ENCODE peak calls at places on chromosomes 13 and 19, in six cellular contexts. T is adrenal gland, W is cardiac fibroblast, Y is heart right ventricle, I is psoas muscle, Q is choroid plexus epithelial cell. D is an unnamed sample.

GRCh38 chr13:35475960-35476943 is at the start of gene MAB21L1:
- DNase-seq in I (peak), T (no peak), Y (peak), W (peak), Q (peak), D (peak)

GRCh38 chr13:101751488-101751887 is 299.0 kb downstream of the ITGBL1 start:
- DNase-seq in W (peak), I (no peak), Q (peak), T (no peak), Y (no peak), D (peak)

GRCh38 chr13:46475586-46475991 is 77.4 kb upstream of the LRCH1 start:
- DNase-seq in Y (no peak), I (no peak), W (peak), Q (peak), T (no peak), D (peak)

GRCh38 chr13:91017031-91017668 is 330.3 kb upstream of the MIR17HG start:
- DNase-seq in Q (peak), I (peak), W (peak), Y (no peak), T (peak), D (no peak)

GRCh38 chr19:55697698-55698097 is 22.7 kb downstream of the EPN1 start:
- DNase-seq in I (no peak), W (no peak), Y (no peak), Q (no peak), T (no peak), D (no peak)

GRCh38 chr19:289651-290538 is 1.3 kb downstream of the PLPP2 start:
- DNase-seq in I (no peak), Q (peak), T (peak), Y (no peak), W (peak), D (peak)

GRCh38 chr13:29877456-29878096 is 27.2 kb upstream of the UBL3 start:
- DNase-seq in I (no peak), Y (no peak), Q (no peak), W (no peak), T (no peak), D (no peak)

GRCh38 chr19:18856385-18857126 is 24.8 kb downstream of the UPF1 start:
- DNase-seq in Q (peak), I (peak), W (peak), T (no peak), Y (no peak), D (no peak)

GRCh38 chr13:43432948-43433347 is 353.8 kb downstream of the ENOX1 start:
- DNase-seq in T (no peak), I (no peak), Q (no peak), Y (no peak), W (no peak), D (peak)

GRCh38 chr19:51808333-51808986 is 13.5 kb downstream of the FPR3 start:
- DNase-seq in I (no peak), T (no peak), Q (peak), W (peak), Y (no peak), D (peak)

GRCh38 chr19:39199025-39199424 is 2.3 kb downstream of the NCCRP1 start:
- DNase-seq in W (peak), T (peak), Q (peak), I (no peak), Y (no peak), D (peak)

GRCh38 chr19:10919352-10920287 is 8.8 kb downstream of the YIPF2 start:
- DNase-seq in W (no peak), T (no peak), Q (no peak), I (no peak), Y (no peak), D (no peak)

GRCh38 chr19:35585844-35586243 is at the start of gene PMIS2:
- DNase-seq in T (no peak), W (peak), Q (peak), I (no peak), Y (no peak), D (no peak)

GRCh38 chr19:45681391-45682015 is 10.2 kb downstream of the SNRPD2 start:
- DNase-seq in W (peak), Q (peak), Y (peak), T (peak), I (peak), D (peak)

GRCh38 chr19:30672926-30673325 is 300.7 kb downstream of the ZNF536 start:
- DNase-seq in T (no peak), Q (no peak), W (no peak), Y (no peak), I (no peak), D (no peak)

GRCh38 chr13:74678308-74678958 is 544.2 kb upstream of the KLF12 start:
- DNase-seq in I (no peak), T (no peak), Y (no peak), W (peak), Q (no peak), D (peak)

GRCh38 chr19:14840206-14840605 is 5.2 kb upstream of the OR7A5 start:
- DNase-seq in Y (no peak), T (no peak), W (peak), Q (peak), I (no peak), D (peak)

GRCh38 chr13:67036694-67037093 is 193.4 kb downstream of the PCDH9 start:
- DNase-seq in Q (no peak), I (no peak), T (no peak), W (no peak), Y (no peak), D (no peak)

DNA sequence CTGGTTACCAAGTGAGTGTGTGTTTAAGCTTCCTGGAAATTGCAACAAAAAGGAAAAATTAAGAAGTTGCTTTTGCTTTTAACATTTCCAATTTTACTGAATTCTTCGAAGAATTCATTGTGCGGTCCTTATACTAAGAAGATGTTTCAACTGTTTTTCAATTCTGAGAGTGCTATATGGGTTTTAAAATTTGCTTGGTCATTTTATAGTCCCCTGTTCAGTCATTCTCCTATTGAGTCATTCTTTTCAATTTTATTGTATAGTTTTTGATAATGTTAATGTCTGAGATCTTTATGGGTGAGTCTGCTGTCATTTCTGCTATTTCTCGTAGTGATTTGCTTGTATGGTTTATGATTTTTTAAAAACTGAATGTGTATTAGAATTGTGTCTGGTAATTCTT is 26.5 kb downstream of the UBA2 start:
- DNase-seq in W (no peak), Q (no peak), I (no peak), Y (no peak), T (no peak), D (no peak)
- TF ChIP-seq CTCF in W (no peak), Q (no peak), I (no peak), Y (no peak), T (no peak), D (no peak)

GRCh38 chr19:53365134-53365898 is at the start of gene ZNF525:
- DNase-seq in I (peak), Y (peak), Q (peak), W (peak), T (peak), D (peak)
- TF ChIP-seq CTCF in I (no peak), Y (no peak), Q (peak), W (no peak), T (peak), D (no peak)

DNA sequence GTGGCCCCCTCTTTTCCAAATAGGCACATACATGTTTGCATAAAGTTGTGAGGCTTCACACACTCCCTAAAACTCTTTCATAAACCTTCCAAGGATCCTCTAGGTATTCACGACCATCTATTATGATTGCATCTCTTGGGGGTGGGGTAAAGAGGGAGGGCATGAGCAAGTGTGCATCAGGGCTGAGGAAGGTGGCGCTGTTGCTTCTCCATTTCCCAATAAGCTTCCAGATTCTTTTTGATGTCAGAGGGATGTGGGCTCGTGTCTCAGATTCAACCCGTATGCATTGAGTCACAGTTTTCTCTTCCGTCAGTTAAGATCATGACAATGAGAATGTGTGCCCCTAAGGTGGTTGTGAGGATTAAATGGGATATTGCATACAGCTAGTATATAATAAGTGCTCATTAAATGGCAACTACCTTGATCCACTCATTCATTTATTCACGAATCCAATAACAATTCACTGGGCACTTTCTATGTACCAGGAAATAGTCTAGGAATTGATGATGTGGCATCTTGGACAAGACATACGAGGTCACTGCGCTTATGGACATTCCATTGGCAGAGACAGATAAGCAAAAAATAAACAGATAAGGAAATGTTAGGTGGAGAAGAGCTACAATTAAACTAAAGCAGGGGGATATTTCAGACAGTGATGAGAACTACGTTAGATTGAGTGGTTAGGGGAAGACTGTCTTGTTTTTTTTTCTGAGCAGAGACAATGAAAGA is 10.3 kb downstream of the CYP2B6 start:
- DNase-seq in Y (no peak), I (no peak), T (no peak), Q (no peak), W (no peak), D (no peak)
- TF ChIP-seq CTCF in Y (no peak), I (no peak), T (no peak), Q (no peak), W (no peak), D (no peak)

DNA sequence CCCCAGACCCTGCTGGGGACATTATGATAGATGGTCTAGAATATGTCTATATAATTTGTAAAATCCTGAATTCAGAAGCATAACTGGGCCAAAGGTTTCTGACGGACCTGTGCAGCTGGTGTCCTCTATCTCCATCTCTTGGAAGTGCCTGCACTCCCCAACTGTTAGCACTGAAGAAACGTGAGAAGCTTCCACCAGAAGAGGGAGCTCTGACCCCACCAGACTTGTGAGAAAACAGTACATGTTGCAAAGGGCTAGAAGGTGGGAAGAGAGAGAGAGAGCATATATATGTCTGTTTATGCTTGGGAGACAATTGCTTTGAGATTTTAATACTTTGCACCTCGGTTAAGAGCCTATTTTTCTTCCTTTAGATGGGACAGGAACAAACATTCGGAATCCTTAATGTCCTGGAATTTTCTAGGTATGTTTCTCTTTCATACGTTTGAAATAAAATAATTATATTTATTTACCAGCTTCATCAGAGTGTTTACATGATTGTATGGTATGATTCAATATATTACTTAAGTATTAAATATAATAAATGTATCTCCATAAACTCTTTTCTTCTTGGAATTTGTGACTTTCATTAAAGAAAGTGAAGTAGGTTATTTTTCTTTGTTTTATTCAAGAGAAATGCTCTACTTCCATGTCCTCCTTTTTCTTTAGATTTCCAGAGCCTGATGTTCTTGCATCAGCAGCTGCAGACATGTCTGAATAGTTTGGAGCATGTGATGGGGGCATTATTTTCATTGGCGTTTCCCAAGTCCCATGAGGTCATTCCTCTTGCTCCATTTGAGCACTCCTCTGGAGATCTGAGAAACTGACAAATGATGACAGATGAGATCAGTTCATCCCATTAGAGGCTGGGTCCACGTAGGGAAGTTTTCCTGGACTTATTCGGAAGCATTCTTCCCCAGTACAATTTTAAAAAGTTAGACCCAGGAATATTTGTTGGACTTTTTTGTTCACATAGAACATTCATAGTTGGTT is 203.0 kb downstream of the ATP8A2 start:
- DNase-seq in W (peak), Y (peak), T (peak), Q (peak), I (peak), D (peak)
- TF ChIP-seq CTCF in W (peak), Y (peak), T (peak), Q (peak), I (peak), D (peak)

GRCh38 chr13:23175920-23176319 is 4.9 kb upstream of the SGCG start:
- DNase-seq in T (no peak), Y (no peak), Q (peak), I (no peak), W (peak), D (peak)
- TF ChIP-seq CTCF in T (peak), Y (no peak), Q (peak), I (peak), W (peak), D (no peak)

DNA sequence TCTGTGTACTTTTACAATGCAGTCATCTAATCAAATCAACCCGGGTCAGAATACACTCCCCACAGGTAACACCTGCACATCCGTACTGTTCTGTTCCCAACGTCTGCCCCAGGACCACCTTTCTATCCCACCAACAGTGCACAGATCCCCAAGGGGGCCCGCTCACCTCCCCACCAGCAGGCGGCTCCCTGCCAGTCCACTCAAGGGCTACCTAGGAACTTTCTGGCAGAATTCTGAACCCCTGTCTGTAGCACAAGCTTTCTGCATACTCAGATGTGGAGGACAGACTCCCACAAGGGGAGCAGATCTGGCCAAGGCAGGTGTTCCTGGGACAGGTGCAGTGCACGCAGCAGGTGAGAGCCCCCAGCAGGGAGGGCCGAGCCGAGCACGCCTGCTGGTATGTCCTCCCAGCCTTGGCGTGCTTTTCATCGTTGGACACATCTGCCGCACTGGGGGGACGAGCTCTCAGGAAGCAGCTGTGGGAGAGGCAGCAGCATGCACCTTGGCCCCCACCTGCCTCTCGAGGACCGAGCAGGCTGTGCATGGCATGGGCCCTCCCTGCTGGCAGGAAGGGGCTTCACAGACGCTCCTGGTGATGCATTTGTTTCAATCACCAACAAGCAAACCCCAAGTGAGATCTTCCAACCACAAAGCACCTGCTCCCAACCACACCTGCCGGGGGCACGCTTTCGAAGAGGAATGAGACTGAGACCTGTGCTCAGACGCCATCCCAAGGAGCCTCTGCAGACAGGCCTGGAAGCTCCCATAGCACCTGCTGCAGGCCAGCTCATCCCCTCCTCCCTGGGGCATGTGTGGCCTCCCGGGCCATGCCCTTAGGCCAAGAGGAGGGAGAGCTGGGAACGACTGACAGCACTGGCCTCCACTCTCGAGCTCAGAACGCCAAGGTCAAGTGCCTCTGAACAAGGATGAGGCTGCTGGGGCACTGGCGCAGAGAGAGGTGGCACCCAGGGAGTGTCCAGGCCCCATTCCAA is 35.9 kb downstream of the RAB20 start:
- DNase-seq in W (no peak), Y (peak), Q (no peak), I (no peak), T (peak), D (no peak)
- TF ChIP-seq CTCF in W (no peak), Y (no peak), Q (no peak), I (no peak), T (no peak), D (no peak)

GRCh38 chr13:51007216-51007615 is 97.6 kb downstream of the RNASEH2B start:
- DNase-seq in I (no peak), W (no peak), Q (no peak), Y (no peak), T (no peak), D (no peak)

GRCh38 chr13:51006067-51006800 is 96.6 kb downstream of the RNASEH2B start:
- DNase-seq in Y (no peak), Q (no peak), I (peak), W (peak), T (no peak), D (peak)

GRCh38 chr13:51004111-51004865 is 94.7 kb downstream of the RNASEH2B start:
- DNase-seq in Y (no peak), T (no peak), Q (no peak), I (no peak), W (no peak), D (no peak)

GRCh38 chr13:51004918-51005460 is 95.4 kb downstream of the RNASEH2B start:
- DNase-seq in Y (no peak), W (no peak), T (no peak), Q (no peak), I (no peak), D (no peak)

GRCh38 chr13:51005566-51005965 is 96.0 kb downstream of the RNASEH2B start:
- DNase-seq in T (no peak), Y (no peak), Q (no peak), W (no peak), I (no peak), D (no peak)
- TF ChIP-seq CTCF in T (no peak), Y (no peak), Q (no peak), W (no peak), I (no peak), D (no peak)

GRCh38 chr13:49792550-49793324 is at the start of gene KPNA3:
- DNase-seq in W (peak), T (peak), Y (peak), I (peak), Q (peak), D (peak)
- TF ChIP-seq CTCF in W (no peak), T (no peak), Y (no peak), I (no peak), Q (no peak), D (no peak)